ENCODE peak calls at places on chromosomes 11 and 22, in five cellular contexts. C is stimulated activated CD8-positive, alpha-beta memory T cell treated with anti-CD3 and anti-CD28 coated beads, Interleukin-7, amount 100 ng/mL, for 1 hour; M is left lung; R is B cell; L is T-helper 1 cell. F is an unnamed sample.

GRCh38 chr11:21364866-21365624 is 695.7 kb downstream of the NELL1 start:
- DNase-seq in C (no peak), M (no peak), R (no peak), L (no peak), F (no peak)

GRCh38 chr11:13831707-13832106 is 130.8 kb upstream of the SPON1 start:
- DNase-seq in C (no peak), M (no peak), R (no peak), L (no peak), F (no peak)

GRCh38 chr11:64245401-64245796 is 1.3 kb downstream of the PPP1R14B start:
- DNase-seq in R (peak; percentile 67), L (no peak), C (no peak), M (no peak), F (no peak)

GRCh38 chr11:107054391-107054790 is 36.1 kb upstream of the GUCY1A2 start:
- DNase-seq in M (no peak), R (no peak), L (no peak), C (no peak), F (no peak)

GRCh38 chr22:41842996-41843970 is 10.4 kb downstream of the SREBF2 start:
- DNase-seq in R (no peak), C (no peak), M (no peak), L (no peak), F (no peak)

GRCh38 chr11:126914941-126915340 is 85.6 kb downstream of the KIRREL3 start:
- DNase-seq in L (no peak), M (no peak), R (no peak), C (no peak), F (no peak)

GRCh38 chr11:126538071-126538470 is 182.6 kb downstream of the ST3GAL4 start:
- DNase-seq in C (no peak), L (no peak), M (no peak), R (no peak), F (no peak)

GRCh38 chr22:49976439-49977175 is 16.0 kb downstream of the PIM3 start:
- DNase-seq in L (no peak), R (peak; percentile 77), C (no peak), M (no peak), F (no peak)

GRCh38 chr11:86999859-87000753 is 37.6 kb upstream of the TMEM135 start:
- DNase-seq in M (peak; percentile 42), R (no peak), C (no peak), L (no peak), F (no peak)